ENCODE peak calls at places on chromosomes 16 and 17, in four cellular contexts. Z is esophagus squamous epithelium, E is aorta, V is fibroblast of pulmonary artery. B is an unnamed sample.
A peak's percentile ranks its signal among the peaks of the same experiment; 100 is the strongest.

GRCh38 chr16:58211245-58211644 is 13.3 kb upstream of the CSNK2A2 start:
- DNase-seq in Z (no peak), V (no peak), E (no peak), B (no peak)

GRCh38 chr17:27535178-27535928 is 79.1 kb downstream of the KSR1 start:
- DNase-seq in Z (no peak), V (no peak), E (no peak), B (no peak)

GRCh38 chr16:74192281-74192680 is 104.3 kb upstream of the PSMD7 start:
- DNase-seq in E (no peak), Z (no peak), V (no peak), B (no peak)

GRCh38 chr17:3691539-3692166 is 4.3 kb downstream of the P2RX5 start:
- DNase-seq in Z (no peak), V (no peak), E (no peak), B (no peak)

GRCh38 chr17:74825952-74826713 is 33.6 kb downstream of the GRIN2C start:
- DNase-seq in Z (no peak), E (no peak), V (no peak), B (no peak)

GRCh38 chr17:6524520-6524919 is 31.8 kb downstream of the PITPNM3 start:
- DNase-seq in Z (no peak), E (no peak), V (no peak), B (no peak)

GRCh38 chr17:28810437-28810836 is 32.2 kb downstream of the FAM222B start:
- DNase-seq in Z (no peak), V (no peak), E (no peak), B (no peak)

GRCh38 chr17:56009795-56010715 is 143.2 kb upstream of the ANKFN1 start:
- DNase-seq in E (no peak), Z (no peak), V (no peak), B (no peak)

GRCh38 chr17:29042679-29043538 is at the start of gene PIPOX:
- DNase-seq in Z (no peak), E (no peak), V (peak; percentile 66), B (peak; percentile 17)

GRCh38 chr16:15621456-15621855 is 21.5 kb downstream of the MARF1 start:
- DNase-seq in E (no peak), Z (no peak), V (no peak), B (no peak)

GRCh38 chr17:75004371-75004770 is 8.1 kb upstream of the MRPL58 start:
- DNase-seq in V (no peak), E (no peak), Z (no peak), B (no peak)

GRCh38 chr16:51050379-51050710 is 100.7 kb downstream of the SALL1 start:
- DNase-seq in E (no peak), Z (no peak), V (no peak), B (no peak)

GRCh38 chr16:65308506-65308905 is 186.6 kb upstream of the CDH11 start:
- DNase-seq in Z (no peak), E (no peak), V (no peak), B (no peak)

GRCh38 chr17:7587831-7588230 is 2.1 kb downstream of the SOX15 start:
- DNase-seq in Z (no peak), E (no peak), V (no peak), B (no peak)

GRCh38 chr16:4330277-4330882 is 14.5 kb downstream of the GLIS2 start:
- DNase-seq in V (peak; percentile 77), Z (no peak), E (peak; percentile 95), B (no peak)

GRCh38 chr17:40331743-40332641 is 23.0 kb downstream of the RARA start:
- DNase-seq in Z (no peak), V (peak; percentile 88), E (peak; percentile 96), B (no peak)

GRCh38 chr17:28004344-28004743 is 38.1 kb upstream of the NLK start:
- DNase-seq in Z (no peak), V (no peak), E (no peak), B (no peak)

GRCh38 chr17:28724500-28725165 is 1.4 kb downstream of the TLCD1 start:
- DNase-seq in E (no peak), V (no peak), Z (no peak), B (no peak)

GRCh38 chr17:76918811-76919210 is 50.6 kb downstream of the MGAT5B start:
- DNase-seq in Z (no peak), E (no peak), V (no peak), B (no peak)

GRCh38 chr16:74450236-74450635 is 29.0 kb upstream of the CLEC18B start:
- DNase-seq in E (no peak), V (no peak), Z (no peak), B (no peak)

GRCh38 chr17:15432807-15433547 is 34.4 kb downstream of the CDRT4 start:
- DNase-seq in V (peak; percentile 81), E (no peak), Z (no peak), B (peak; percentile 15)

GRCh38 chr16:64830653-64831052 is 291.2 kb downstream of the CDH11 start:
- DNase-seq in E (no peak), V (peak; percentile 22), Z (no peak), B (no peak)

GRCh38 chr17:1905190-1905919 is 75.5 kb downstream of the RPA1 start:
- DNase-seq in E (no peak), Z (no peak), V (no peak), B (no peak)

GRCh38 chr17:61002316-61002736 is 324.7 kb downstream of the BCAS3 start:
- DNase-seq in V (peak; percentile 71), Z (no peak), E (no peak), B (no peak)

GRCh38 chr17:15894258-15894657 is 50.7 kb upstream of the ADORA2B start:
- DNase-seq in V (no peak), Z (no peak), E (no peak), B (no peak)

GRCh38 chr16:69562818-69563217 is 2.9 kb upstream of the NFAT5 start:
- DNase-seq in V (no peak), Z (no peak), E (no peak), B (no peak)

GRCh38 chr17:82887255-82888164 is 47.7 kb upstream of the ZNF750 start:
- DNase-seq in E (no peak), V (no peak), Z (no peak), B (no peak)

GRCh38 chr16:68265078-68265925 is 976 bp downstream of the SLC7A6 start:
- DNase-seq in Z (no peak), E (peak; percentile 82), V (peak; percentile 64), B (no peak)

GRCh38 chr17:5877948-5878347 is 192.2 kb upstream of the WSCD1 start:
- DNase-seq in E (no peak), V (no peak), Z (no peak), B (no peak)

B was measured in cerebellar nuclear complex.